ENCODE peak calls at places on chromosomes 16 and 17, in five cellular contexts. S is esophagus muscularis mucosa, G is RWPE1, V is nephron progenitor cell, F is fibroblast of pulmonary artery. Q is an unnamed sample.

GRCh38 chr16:648071-648785 is 937 bp upstream of the WDR90 start:
- DNase-seq in S (no peak), G (peak; percentile 41), V (no peak), F (peak; percentile 24), Q (peak; percentile 78)

GRCh38 chr16:13793788-13794461 is 126.0 kb upstream of the ERCC4 start:
- DNase-seq in S (no peak), G (no peak), V (peak; percentile 5), F (no peak), Q (no peak)

GRCh38 chr16:52812945-52813556 is 239.6 kb downstream of the CHD9NB start:
- DNase-seq in S (no peak), G (peak; percentile 68), V (no peak), F (peak; percentile 59), Q (no peak)

GRCh38 chr16:69924777-69925191 is 26.4 kb upstream of the CLEC18A start:
- DNase-seq in S (no peak), G (no peak), V (peak; percentile 12), F (peak; percentile 88), Q (no peak)

GRCh38 chr17:9406046-9406631 is 169.5 kb downstream of the STX8 start:
- DNase-seq in S (no peak), G (no peak), V (no peak), F (no peak), Q (no peak)

GRCh38 chr17:42673885-42674754 is 2.7 kb downstream of the PLEKHH3 start:
- DNase-seq in S (no peak), G (peak; percentile 52), V (peak; percentile 48), F (peak; percentile 77), Q (peak; percentile 87)

GRCh38 chr16:64159986-64160385 is 961.9 kb downstream of the CDH11 start:
- DNase-seq in S (no peak), G (no peak), V (no peak), F (no peak), Q (no peak)

GRCh38 chr16:15972046-15972868 is 22.8 kb downstream of the ABCC1 start:
- DNase-seq in S (no peak), G (no peak), V (no peak), F (no peak), Q (no peak)

GRCh38 chr16:1979271-1980025 is 1.8 kb downstream of the NOXO1 start:
- DNase-seq in S (no peak), G (peak; percentile 69), V (peak; percentile 47), F (no peak), Q (no peak)

GRCh38 chr16:21069986-21070385 is 80.7 kb downstream of the DNAH3 start:
- DNase-seq in S (no peak), G (no peak), V (no peak), F (no peak), Q (no peak)

GRCh38 chr16:51002889-51003490 is 148.1 kb downstream of the SALL1 start:
- DNase-seq in S (no peak), G (no peak), V (no peak), F (no peak), Q (no peak)

GRCh38 chr16:1481906-1482835 is 6.6 kb downstream of the PTX4 start:
- DNase-seq in S (no peak), G (no peak), V (no peak), F (no peak), Q (no peak)

GRCh38 chr16:87203060-87203656 is 114.0 kb downstream of the C16orf95 start:
- DNase-seq in S (no peak), G (peak; percentile 64), V (peak; percentile 84), F (peak; percentile 80), Q (peak; percentile 78)
- TF ChIP-seq CTCF in S (peak; percentile 37), G (peak; percentile 81), V (peak; percentile 88), F (no peak), Q (peak; percentile 86)

GRCh38 chr17:74979408-74980146 is 7.0 kb upstream of the HID1 start:
- DNase-seq in S (no peak), G (no peak), V (no peak), F (no peak), Q (no peak)

GRCh38 chr17:74986206-74986576 is 1.2 kb upstream of the CDR2L start:
- DNase-seq in S (no peak), G (no peak), V (no peak), F (no peak), Q (no peak)

GRCh38 chr17:74978240-74978639 is 5.7 kb upstream of the HID1 start:
- DNase-seq in S (no peak), G (no peak), V (no peak), F (no peak), Q (no peak)

GRCh38 chr17:74981318-74981978 is 6.0 kb upstream of the CDR2L start:
- DNase-seq in S (no peak), G (no peak), V (no peak), F (no peak), Q (no peak)

GRCh38 chr17:74981979-74982662 is 5.3 kb upstream of the CDR2L start:
- DNase-seq in S (no peak), G (no peak), V (peak; percentile 89), F (peak; percentile 48), Q (peak; percentile 86)
- TF ChIP-seq CTCF in S (peak; percentile 22), G (no peak), V (no peak), F (no peak), Q (no peak)

GRCh38 chr17:17511293-17511741 is 15.1 kb upstream of the RASD1 start:
- DNase-seq in S (no peak), G (no peak), V (no peak), F (no peak), Q (no peak)
- TF ChIP-seq CTCF in S (no peak), G (no peak), V (no peak), F (no peak), Q (no peak)

DNA sequence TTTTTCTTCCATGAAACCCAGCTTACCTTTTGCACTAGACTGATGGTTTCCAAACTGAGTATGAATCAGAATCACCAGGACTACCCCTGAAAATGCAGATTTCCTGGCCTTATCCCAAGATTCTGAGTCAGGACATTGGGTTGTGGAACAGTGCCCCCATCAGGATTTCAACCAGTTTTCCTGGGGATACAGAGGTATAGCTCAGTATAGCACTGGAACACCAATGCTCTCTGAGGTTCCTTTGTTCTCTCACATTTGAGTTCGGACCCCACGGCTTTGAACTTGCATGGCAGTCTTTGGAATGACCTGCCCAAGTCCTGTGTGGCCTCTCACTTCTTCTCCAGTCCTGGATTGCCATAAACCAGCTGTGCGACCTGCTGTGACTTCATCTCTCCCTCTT is 12.8 kb upstream of the CCL8 start:
- DNase-seq in S (peak; percentile 89), G (peak; percentile 29), V (no peak), F (peak; percentile 91), Q (no peak)
- TF ChIP-seq CTCF in S (peak; percentile 71), G (no peak), V (no peak), F (peak; percentile 78), Q (no peak)

DNA sequence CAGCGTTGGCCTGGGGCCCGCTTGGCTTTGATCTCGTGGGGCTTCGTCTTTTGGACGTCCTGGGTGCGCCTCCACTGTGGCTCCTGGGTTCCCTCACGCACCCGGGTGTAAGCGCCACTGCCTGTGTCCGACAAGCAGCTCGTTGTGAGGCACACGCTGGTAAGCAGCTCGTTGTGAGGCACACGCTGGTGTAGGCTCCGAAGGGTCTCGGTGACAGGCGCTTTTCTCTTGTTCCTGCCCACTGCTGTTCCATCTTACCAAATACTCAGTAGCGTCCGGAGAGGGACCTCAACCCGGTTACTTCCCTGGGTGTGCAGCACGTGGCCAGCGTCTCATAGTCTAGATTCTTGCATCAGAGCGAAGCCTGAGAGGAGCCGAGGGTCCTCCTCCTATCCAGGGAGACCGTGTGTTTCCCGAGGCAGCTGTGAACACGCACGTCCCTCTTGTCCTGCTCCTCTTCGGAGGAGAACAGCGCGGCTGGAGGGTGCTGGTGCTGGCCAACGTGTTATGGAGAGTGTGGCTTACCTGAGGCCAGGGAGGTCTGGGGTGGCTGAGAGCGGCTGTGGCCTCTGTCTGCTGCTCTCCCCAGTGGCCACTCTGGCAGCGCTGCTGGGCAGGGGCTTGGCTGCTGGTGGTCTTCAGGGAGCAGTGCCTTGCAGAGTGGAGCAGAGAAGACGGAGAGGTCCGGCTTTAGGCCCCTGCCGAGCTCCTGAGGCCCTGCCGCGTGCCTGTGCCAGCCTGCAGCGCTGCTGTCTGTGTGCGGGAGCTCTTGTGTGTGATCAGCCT is 32.1 kb upstream of the ZNF750 start:
- DNase-seq in S (no peak), G (no peak), V (no peak), F (no peak), Q (no peak)
- TF ChIP-seq CTCF in S (no peak), G (no peak), V (no peak), F (no peak), Q (no peak)

GRCh38 chr16:56206951-56207350 is 15.7 kb downstream of the GNAO1 start:
- DNase-seq in S (no peak), G (no peak), V (no peak), F (no peak), Q (no peak)

GRCh38 chr16:56204836-56205235 is 13.5 kb downstream of the GNAO1 start:
- DNase-seq in S (no peak), G (no peak), V (no peak), F (no peak), Q (no peak)

GRCh38 chr16:56203052-56203451 is 11.8 kb downstream of the GNAO1 start:
- DNase-seq in S (no peak), G (no peak), V (peak; percentile 21), F (no peak), Q (peak; percentile 44)

GRCh38 chr16:56211471-56211944 is 20.2 kb downstream of the GNAO1 start:
- DNase-seq in S (no peak), G (no peak), V (no peak), F (no peak), Q (no peak)

DNA sequence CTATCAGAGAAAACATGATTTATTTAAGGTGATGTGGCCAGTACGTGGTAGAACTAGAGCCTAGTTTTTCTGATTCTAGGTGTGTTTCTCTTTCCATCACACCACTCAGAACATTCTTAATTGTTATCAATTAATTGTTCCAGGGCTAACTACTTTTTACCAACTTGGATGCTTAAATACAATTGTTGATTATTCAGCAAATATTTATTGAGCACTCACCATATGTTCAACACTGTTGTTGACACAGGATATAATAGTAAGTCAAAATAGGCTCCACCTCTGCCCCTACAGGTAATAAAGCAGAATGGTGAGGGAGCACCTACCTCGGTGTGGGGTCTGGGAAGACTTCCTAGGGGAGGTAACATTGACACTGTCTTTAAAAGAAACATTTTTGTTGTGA is 16.1 kb downstream of the GNAO1 start:
- DNase-seq in S (no peak), G (no peak), V (no peak), F (no peak), Q (no peak)
- TF ChIP-seq CTCF in S (no peak), G (no peak), V (no peak), F (no peak), Q (no peak)

DNA sequence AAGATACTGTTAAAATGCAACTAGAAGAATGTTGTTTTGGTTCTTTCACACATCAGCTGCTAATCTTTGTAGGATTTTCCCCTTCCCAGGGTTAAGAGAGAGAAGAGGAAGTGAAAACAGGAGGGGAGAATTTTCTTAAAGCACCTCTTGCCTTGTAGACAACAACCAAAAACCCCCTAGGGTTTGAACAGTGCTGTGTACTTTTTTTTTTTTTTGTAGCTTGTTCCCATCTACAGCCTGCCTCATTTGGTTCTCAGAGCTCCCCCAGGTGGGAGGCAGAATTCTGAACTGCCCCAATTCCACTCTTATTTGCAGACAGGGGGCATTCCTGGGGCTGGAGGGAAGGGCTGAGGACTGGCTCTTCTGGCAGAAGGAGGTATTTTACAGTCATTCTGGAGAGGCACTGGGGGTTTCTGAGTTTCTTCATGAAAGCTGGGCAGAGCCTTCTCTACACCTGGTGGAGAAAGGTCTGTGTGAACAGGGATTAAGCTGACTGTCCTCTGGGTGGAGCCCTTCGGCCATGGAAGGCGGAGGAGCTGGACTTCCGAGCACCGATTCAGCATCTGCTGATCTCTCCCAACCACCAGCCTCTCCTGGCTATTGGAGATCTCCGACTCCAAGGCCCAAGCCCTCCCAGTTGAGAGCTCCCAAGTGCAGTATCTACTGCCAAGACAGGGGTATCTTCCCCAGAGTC is 32.2 kb downstream of the SMARCE1 start:
- DNase-seq in S (peak; percentile 91), G (peak; percentile 55), V (peak; percentile 44), F (peak; percentile 59), Q (peak; percentile 77)
- TF ChIP-seq CTCF in S (peak; percentile 23), G (peak; percentile 13), V (peak; percentile 45), F (peak; percentile 52), Q (peak; percentile 59)